ENCODE peak calls at places on chromosome 20, in five cellular contexts. One of them, this sample, is unnamed.

GRCh38 chr20:48904566-48905321 is 16.8 kb upstream of the ARFGEF2 start:
- DNase-seq in PC-3: peak
- DNase-seq in dorsolateral prefrontal cortex: peak
- DNase-seq in transverse colon: peak
- DNase-seq in thoracic aorta: no peak
- DNase-seq in this sample: peak

GRCh38 chr20:11195169-11195568 is 521.4 kb upstream of the JAG1 start:
- DNase-seq in PC-3: no peak
- DNase-seq in dorsolateral prefrontal cortex: no peak
- DNase-seq in transverse colon: peak
- DNase-seq in thoracic aorta: no peak
- DNase-seq in this sample: no peak

GRCh38 chr20:47295921-47296426 is 60.5 kb downstream of the ZMYND8 start:
- DNase-seq in PC-3: peak
- DNase-seq in dorsolateral prefrontal cortex: no peak
- DNase-seq in transverse colon: no peak
- DNase-seq in thoracic aorta: no peak
- DNase-seq in this sample: no peak

GRCh38 chr20:58192567-58192966 is 35.9 kb downstream of the ANKRD60 start:
- DNase-seq in PC-3: no peak
- DNase-seq in dorsolateral prefrontal cortex: no peak
- DNase-seq in transverse colon: no peak
- DNase-seq in thoracic aorta: no peak
- DNase-seq in this sample: no peak

GRCh38 chr20:57392130-57392445 is 892 bp downstream of the RBM38 start:
- DNase-seq in PC-3: no peak
- DNase-seq in dorsolateral prefrontal cortex: no peak
- DNase-seq in transverse colon: no peak
- DNase-seq in thoracic aorta: no peak
- DNase-seq in this sample: no peak

GRCh38 chr20:62995898-62996595 is 10.7 kb downstream of the BHLHE23 start:
- DNase-seq in PC-3: no peak
- DNase-seq in dorsolateral prefrontal cortex: no peak
- DNase-seq in transverse colon: no peak
- DNase-seq in thoracic aorta: no peak
- DNase-seq in this sample: no peak

GRCh38 chr20:59063358-59064213 is 21.0 kb upstream of the PRELID3B start:
- DNase-seq in PC-3: no peak
- DNase-seq in dorsolateral prefrontal cortex: no peak
- DNase-seq in transverse colon: no peak
- DNase-seq in thoracic aorta: no peak
- DNase-seq in this sample: no peak

GRCh38 chr20:23295934-23296333 is 54.7 kb upstream of the NXT1 start:
- DNase-seq in PC-3: no peak
- DNase-seq in dorsolateral prefrontal cortex: no peak
- DNase-seq in transverse colon: no peak
- DNase-seq in thoracic aorta: no peak
- DNase-seq in this sample: no peak

GRCh38 chr20:46840054-46840729 is 54.5 kb upstream of the EYA2 start:
- DNase-seq in PC-3: no peak
- DNase-seq in dorsolateral prefrontal cortex: no peak
- DNase-seq in transverse colon: no peak
- DNase-seq in thoracic aorta: no peak
- DNase-seq in this sample: no peak

GRCh38 chr20:63815613-63815862 is 15.5 kb downstream of the ZBTB46 start:
- DNase-seq in PC-3: no peak
- DNase-seq in dorsolateral prefrontal cortex: no peak
- DNase-seq in transverse colon: no peak
- DNase-seq in thoracic aorta: no peak
- DNase-seq in this sample: no peak

GRCh38 chr20:45011108-45011526 is 44.8 kb downstream of the STK4 start:
- DNase-seq in PC-3: peak
- DNase-seq in dorsolateral prefrontal cortex: peak
- DNase-seq in transverse colon: peak
- DNase-seq in thoracic aorta: no peak
- DNase-seq in this sample: peak

GRCh38 chr20:15627501-15627903 is 945.7 kb downstream of the KIF16B start:
- DNase-seq in PC-3: no peak
- DNase-seq in dorsolateral prefrontal cortex: no peak
- DNase-seq in transverse colon: no peak
- DNase-seq in thoracic aorta: no peak
- DNase-seq in this sample: no peak

GRCh38 chr20:40265872-40266533 is 423.0 kb downstream of the MAFB start:
- DNase-seq in PC-3: peak
- DNase-seq in dorsolateral prefrontal cortex: no peak
- DNase-seq in transverse colon: peak
- DNase-seq in thoracic aorta: no peak
- DNase-seq in this sample: no peak

GRCh38 chr20:53070714-53071392 is 98.7 kb downstream of the TSHZ2 start:
- DNase-seq in PC-3: no peak
- DNase-seq in dorsolateral prefrontal cortex: no peak
- DNase-seq in transverse colon: no peak
- DNase-seq in thoracic aorta: no peak
- DNase-seq in this sample: no peak

GRCh38 chr20:14336667-14337066 is 745 bp downstream of the FLRT3 start:
- DNase-seq in PC-3: peak
- DNase-seq in dorsolateral prefrontal cortex: no peak
- DNase-seq in transverse colon: no peak
- DNase-seq in thoracic aorta: no peak
- DNase-seq in this sample: no peak

GRCh38 chr20:11060423-11061205 is 386.8 kb upstream of the JAG1 start:
- DNase-seq in PC-3: no peak
- DNase-seq in dorsolateral prefrontal cortex: no peak
- DNase-seq in transverse colon: no peak
- DNase-seq in thoracic aorta: no peak
- DNase-seq in this sample: no peak

GRCh38 chr20:58028123-58028522 is 200.3 kb downstream of the ANKRD60 start:
- DNase-seq in PC-3: no peak
- DNase-seq in dorsolateral prefrontal cortex: no peak
- DNase-seq in transverse colon: peak
- DNase-seq in thoracic aorta: no peak
- DNase-seq in this sample: no peak

GRCh38 chr20:46222521-46223007 is 85.7 kb downstream of the CDH22 start:
- DNase-seq in PC-3: no peak
- DNase-seq in dorsolateral prefrontal cortex: peak
- DNase-seq in transverse colon: no peak
- DNase-seq in thoracic aorta: no peak
- DNase-seq in this sample: no peak

GRCh38 chr20:5780233-5781217 is 30.3 kb downstream of the SHLD1 start:
- DNase-seq in PC-3: peak
- DNase-seq in dorsolateral prefrontal cortex: no peak
- DNase-seq in transverse colon: no peak
- DNase-seq in thoracic aorta: no peak
- DNase-seq in this sample: no peak

GRCh38 chr20:38294334-38294592 is 9.7 kb upstream of the BPI start:
- DNase-seq in PC-3: no peak
- DNase-seq in dorsolateral prefrontal cortex: no peak
- DNase-seq in transverse colon: no peak
- DNase-seq in thoracic aorta: no peak
- DNase-seq in this sample: no peak

GRCh38 chr20:38293490-38294333 is 10.2 kb upstream of the BPI start:
- DNase-seq in PC-3: peak
- DNase-seq in dorsolateral prefrontal cortex: no peak
- DNase-seq in transverse colon: no peak
- DNase-seq in thoracic aorta: no peak
- DNase-seq in this sample: no peak

GRCh38 chr20:38291961-38292360 is 12.0 kb upstream of the BPI start:
- DNase-seq in PC-3: no peak
- DNase-seq in dorsolateral prefrontal cortex: no peak
- DNase-seq in transverse colon: no peak
- DNase-seq in thoracic aorta: no peak
- DNase-seq in this sample: no peak

GRCh38 chr20:38291582-38291918 is 12.4 kb upstream of the BPI start:
- DNase-seq in PC-3: no peak
- DNase-seq in dorsolateral prefrontal cortex: no peak
- DNase-seq in transverse colon: no peak
- DNase-seq in thoracic aorta: no peak
- DNase-seq in this sample: no peak

GRCh38 chr20:38290829-38291581 is 13.0 kb upstream of the BPI start:
- DNase-seq in PC-3: peak
- DNase-seq in dorsolateral prefrontal cortex: no peak
- DNase-seq in transverse colon: no peak
- DNase-seq in thoracic aorta: no peak
- DNase-seq in this sample: peak
- TF ChIP-seq CTCF in PC-3: peak
- TF ChIP-seq CTCF in dorsolateral prefrontal cortex: peak
- TF ChIP-seq CTCF in transverse colon: peak
- TF ChIP-seq CTCF in thoracic aorta: peak
- TF ChIP-seq CTCF in this sample: peak

GRCh38 chr20:33653900-33654596 is 8.1 kb upstream of the C20orf144 start:
- DNase-seq in PC-3: peak
- DNase-seq in dorsolateral prefrontal cortex: no peak
- DNase-seq in transverse colon: peak
- DNase-seq in thoracic aorta: no peak
- DNase-seq in this sample: no peak
- H3K27ac ChIP-seq in PC-3: no peak
- H3K27ac ChIP-seq in dorsolateral prefrontal cortex: peak
- H3K27ac ChIP-seq in transverse colon: peak
- H3K27ac ChIP-seq in thoracic aorta: no peak
- H3K27ac ChIP-seq in this sample: no peak

GRCh38 chr20:20814685-20815084 is 102.2 kb upstream of the RALGAPA2 start:
- DNase-seq in PC-3: no peak
- DNase-seq in dorsolateral prefrontal cortex: no peak
- DNase-seq in transverse colon: no peak
- DNase-seq in thoracic aorta: no peak
- DNase-seq in this sample: no peak
- TF ChIP-seq CTCF in PC-3: no peak
- TF ChIP-seq CTCF in dorsolateral prefrontal cortex: no peak
- TF ChIP-seq CTCF in transverse colon: no peak
- TF ChIP-seq CTCF in thoracic aorta: no peak
- TF ChIP-seq CTCF in this sample: no peak

DNA sequence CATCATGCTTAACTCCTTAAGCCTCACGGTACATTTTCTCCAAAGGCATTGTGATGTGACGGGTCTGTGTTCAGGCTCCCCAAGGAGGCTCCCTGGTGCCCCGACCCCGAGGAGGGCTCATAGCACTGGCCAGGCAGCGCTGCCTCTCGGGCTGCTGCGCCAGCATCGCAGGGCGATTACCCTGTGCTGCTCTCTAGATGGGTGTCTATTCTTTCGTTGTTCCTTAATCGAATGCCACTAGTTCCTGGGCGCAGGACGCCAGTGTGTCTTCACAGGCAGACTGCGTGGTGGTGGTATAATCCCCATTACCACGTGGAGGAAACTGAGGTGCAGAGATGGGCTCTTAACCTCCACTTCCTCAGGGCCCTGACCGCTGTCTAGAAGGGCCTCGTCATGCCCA is 267.4 kb downstream of the CDH4 start:
- DNase-seq in PC-3: no peak
- DNase-seq in dorsolateral prefrontal cortex: no peak
- DNase-seq in transverse colon: no peak
- DNase-seq in thoracic aorta: no peak
- DNase-seq in this sample: no peak
- H3K27ac ChIP-seq in PC-3: no peak
- H3K27ac ChIP-seq in dorsolateral prefrontal cortex: no peak
- H3K27ac ChIP-seq in transverse colon: no peak
- H3K27ac ChIP-seq in thoracic aorta: no peak
- H3K27ac ChIP-seq in this sample: no peak

DNA sequence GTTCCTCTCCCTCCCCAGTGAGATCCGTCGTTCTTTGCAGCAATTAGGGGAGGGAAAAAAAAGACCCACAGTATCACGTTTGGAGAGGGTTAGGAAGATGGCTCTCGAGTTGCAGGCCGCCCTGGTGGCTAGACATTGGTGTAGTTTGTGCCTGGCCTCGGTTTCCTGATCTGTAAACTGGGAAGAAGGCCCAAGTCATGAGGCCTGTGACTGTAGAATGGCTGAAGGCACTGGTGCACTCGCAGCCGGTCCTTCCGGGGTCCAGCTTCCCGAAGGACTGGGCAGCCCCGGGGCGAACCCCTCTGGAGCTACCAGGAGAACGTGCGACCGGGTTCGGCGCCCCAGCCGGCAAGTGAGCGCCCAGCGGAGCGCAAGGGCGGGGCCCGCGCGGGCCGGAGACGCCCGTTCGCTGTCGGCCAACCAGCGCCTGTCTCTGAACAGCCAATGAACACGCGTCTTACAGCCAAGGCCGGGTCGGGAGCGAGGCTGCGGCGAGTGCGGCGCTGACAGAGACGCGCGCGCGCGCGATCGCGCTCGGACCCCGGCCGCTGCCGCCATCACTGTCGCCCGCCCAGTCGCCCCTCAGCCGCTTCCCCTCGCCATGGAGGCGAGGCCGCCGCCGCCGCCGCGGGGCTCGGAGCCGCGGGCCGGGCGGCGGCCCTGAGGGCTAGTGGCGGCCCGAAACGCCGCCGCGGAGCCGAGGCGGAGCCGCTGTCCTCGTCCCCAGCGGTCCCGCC is at the start of gene PTPRA:
- DNase-seq in PC-3: peak
- DNase-seq in dorsolateral prefrontal cortex: peak
- DNase-seq in transverse colon: peak
- DNase-seq in thoracic aorta: peak
- DNase-seq in this sample: peak
- TF ChIP-seq CTCF in PC-3: no peak
- TF ChIP-seq CTCF in dorsolateral prefrontal cortex: no peak
- TF ChIP-seq CTCF in transverse colon: no peak
- TF ChIP-seq CTCF in thoracic aorta: no peak
- TF ChIP-seq CTCF in this sample: no peak

DNA sequence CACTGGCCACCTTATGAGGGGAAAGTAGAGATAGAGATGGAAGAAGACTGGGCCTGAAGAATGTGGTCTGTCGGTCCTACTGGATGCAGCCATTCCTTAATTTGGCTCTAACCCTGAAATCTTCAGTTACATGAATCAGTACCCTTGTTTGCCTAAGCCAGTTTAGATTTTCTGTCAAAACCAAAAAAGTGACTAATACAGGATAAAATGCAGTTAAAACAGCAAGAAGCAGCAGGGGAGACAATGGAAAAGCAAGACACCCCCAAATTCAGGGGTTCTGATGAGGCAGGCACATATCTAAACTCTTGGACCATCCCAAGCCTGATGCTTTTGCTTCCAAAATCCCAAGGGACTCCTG is 17.4 kb upstream of the UBE2V1 start:
- DNase-seq in PC-3: no peak
- DNase-seq in dorsolateral prefrontal cortex: no peak
- DNase-seq in transverse colon: no peak
- DNase-seq in thoracic aorta: no peak
- DNase-seq in this sample: no peak
- H3K27ac ChIP-seq in PC-3: no peak
- H3K27ac ChIP-seq in dorsolateral prefrontal cortex: no peak
- H3K27ac ChIP-seq in transverse colon: peak
- H3K27ac ChIP-seq in thoracic aorta: no peak
- H3K27ac ChIP-seq in this sample: peak

GRCh38 chr20:50959543-50960126 is 1.0 kb downstream of the MOCS3 start:
- DNase-seq in PC-3: peak
- DNase-seq in dorsolateral prefrontal cortex: no peak
- DNase-seq in transverse colon: no peak
- DNase-seq in thoracic aorta: no peak
- DNase-seq in this sample: no peak
- TF ChIP-seq CTCF in PC-3: no peak
- TF ChIP-seq CTCF in dorsolateral prefrontal cortex: no peak
- TF ChIP-seq CTCF in transverse colon: no peak
- TF ChIP-seq CTCF in thoracic aorta: no peak
- TF ChIP-seq CTCF in this sample: no peak

DNA sequence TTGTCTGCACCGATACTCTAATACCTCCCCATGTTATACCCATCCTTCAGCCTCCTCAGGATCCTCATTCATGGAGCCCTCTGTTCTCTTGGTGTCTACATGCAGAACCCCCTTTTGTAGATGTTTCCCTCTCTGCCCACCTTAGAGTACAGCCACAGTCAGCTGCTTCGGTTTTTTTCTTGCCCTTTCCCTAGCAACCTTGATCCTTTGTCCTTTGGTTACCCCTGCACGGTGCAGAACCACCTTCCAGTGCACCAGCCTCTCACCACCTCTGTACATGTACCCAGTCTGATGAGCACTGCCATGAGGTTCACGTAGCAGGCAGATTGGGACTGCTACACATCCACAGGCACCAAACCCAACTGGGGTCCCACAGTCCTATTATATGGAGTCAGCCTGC is 7.3 kb downstream of the VPS16 start:
- DNase-seq in PC-3: no peak
- DNase-seq in dorsolateral prefrontal cortex: no peak
- DNase-seq in transverse colon: no peak
- DNase-seq in thoracic aorta: no peak
- DNase-seq in this sample: no peak
- H3K27ac ChIP-seq in PC-3: no peak
- H3K27ac ChIP-seq in dorsolateral prefrontal cortex: no peak
- H3K27ac ChIP-seq in transverse colon: no peak
- H3K27ac ChIP-seq in thoracic aorta: no peak
- H3K27ac ChIP-seq in this sample: no peak